ENCODE peak calls at places on chromosomes 1 and 21, in five cellular contexts. F, X, O, C and E are unnamed samples.
A peak's percentile ranks its signal among the peaks of the same experiment; 100 is the strongest.

GRCh38 chr1:109399326-109399957 is 1.7 kb upstream of the SORT1 start:
- DNase-seq in C (peak; percentile 88), F (no peak), X (peak; percentile 77), O (peak; percentile 56), E (peak; percentile 51)

GRCh38 chr1:61818992-61819391 is 76.7 kb downstream of the PATJ start:
- DNase-seq in C (no peak), F (no peak), O (no peak), X (no peak), E (no peak)

GRCh38 chr1:226821719-226822085 is 48.7 kb upstream of the PSEN2 start:
- DNase-seq in X (no peak), F (no peak), C (no peak), O (no peak), E (peak; percentile 40)

GRCh38 chr1:35726814-35727433 is 8.2 kb upstream of the C1orf216 start:
- DNase-seq in X (peak; percentile 87), C (peak; percentile 61), F (peak; percentile 46), O (peak; percentile 48), E (peak; percentile 71)

GRCh38 chr1:228420968-228421826 is 4.5 kb upstream of the TRIM17 start:
- DNase-seq in C (peak; percentile 39), X (no peak), O (no peak), F (peak; percentile 52), E (no peak)

GRCh38 chr1:154546264-154547043 is 12.0 kb downstream of the UBE2Q1 start:
- DNase-seq in C (peak; percentile 82), X (peak; percentile 88), O (peak; percentile 70), F (peak; percentile 66), E (peak; percentile 82)

GRCh38 chr21:39348355-39349210 is at the start of gene HMGN1:
- DNase-seq in F (peak; percentile 83), C (peak; percentile 67), X (peak; percentile 93), O (peak; percentile 94), E (peak; percentile 95)

GRCh38 chr1:163275222-163275621 is 46.5 kb upstream of the NUF2 start:
- DNase-seq in F (no peak), C (no peak), X (no peak), O (no peak), E (peak; percentile 21)

GRCh38 chr1:155008015-155008941 is 5.7 kb downstream of the ZBTB7B start:
- DNase-seq in O (no peak), C (no peak), X (peak; percentile 56), F (no peak), E (no peak)

GRCh38 chr1:241810769-241811402 is 37.1 kb upstream of the EXO1 start:
- DNase-seq in X (no peak), F (no peak), O (no peak), C (no peak), E (no peak)

GRCh38 chr1:14137411-14138134 is 437.6 kb downstream of the PRDM2 start:
- DNase-seq in X (no peak), F (no peak), C (peak; percentile 56), O (peak; percentile 41), E (no peak)

GRCh38 chr1:61255324-61255703 is 173.0 kb downstream of the NFIA start:
- DNase-seq in C (no peak), F (no peak), O (no peak), X (no peak), E (no peak)

GRCh38 chr21:38140192-38140905 is 116.4 kb upstream of the KCNJ15 start:
- DNase-seq in O (no peak), X (no peak), F (no peak), C (peak; percentile 30), E (peak; percentile 72)

GRCh38 chr1:19312782-19313635 is 883 bp downstream of the SLC66A1 start:
- DNase-seq in O (peak; percentile 9), F (no peak), X (no peak), C (no peak), E (no peak)

GRCh38 chr1:223332997-223333396 is 31.0 kb downstream of the SUSD4 start:
- DNase-seq in C (no peak), X (no peak), O (no peak), F (no peak), E (no peak)

GRCh38 chr1:68173283-68174172 is 58.8 kb downstream of the WLS start:
- DNase-seq in X (no peak), C (peak; percentile 59), O (peak; percentile 55), F (no peak), E (peak; percentile 60)

GRCh38 chr1:218355269-218355668 is 10.1 kb downstream of the TGFB2 start:
- DNase-seq in F (no peak), C (no peak), X (no peak), O (no peak), E (no peak)
- H3K9me2 ChIP-seq in F (no peaks in the 10 kb centered on the region), C (no peaks in the 10 kb centered on the region), X (no peaks in the 10 kb centered on the region), O (no peaks in the 10 kb centered on the region), E (no peaks in the 10 kb centered on the region)

DNA sequence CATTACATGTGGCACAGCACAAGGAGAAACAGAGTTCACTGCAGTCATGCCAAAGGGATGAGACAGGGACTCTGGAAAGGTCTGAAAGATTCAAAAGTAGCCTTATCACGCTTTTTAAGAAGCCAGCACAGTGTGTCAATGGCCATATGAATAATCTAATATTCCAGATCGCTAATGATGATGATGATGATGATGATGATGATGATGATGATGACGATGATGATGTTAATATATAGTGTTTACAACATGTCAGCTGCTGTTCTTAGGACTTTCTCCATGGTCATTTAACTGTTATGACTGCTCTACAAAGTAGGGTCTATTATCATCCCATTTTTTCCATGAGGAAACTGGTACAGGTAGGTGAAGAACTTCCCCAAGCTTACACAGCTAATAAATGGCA is 64.4 kb downstream of the NTMT2 start:
- DNase-seq in C (no peak), X (no peak), O (no peak), F (no peak), E (no peak)
- H2AFZ ChIP-seq in C (no peak overlapping the region), X (no peak overlapping the region), O (no peak overlapping the region), F (no peak overlapping the region), E (no peak overlapping the region)

GRCh38 chr1:40930174-40930573 is 49.3 kb upstream of the CTPS1 start:
- DNase-seq in F (no peak), C (no peak), O (no peak), X (no peak), E (no peak)
- H3K9me2 ChIP-seq in F (no peaks in the 10 kb centered on the region), C (no peaks in the 10 kb centered on the region), O (no peaks in the 10 kb centered on the region), X (no peaks in the 10 kb centered on the region), E (no peaks in the 10 kb centered on the region)

GRCh38 chr1:22975694-22976093 is 3.0 kb upstream of the LACTBL1 start:
- DNase-seq in X (no peak), F (no peak), O (no peak), C (peak; percentile 39), E (peak; percentile 57)

GRCh38 chr1:22978299-22978698 is 5.6 kb upstream of the LACTBL1 start:
- DNase-seq in C (peak; percentile 79), O (no peak), F (no peak), X (no peak), E (peak; percentile 37)

GRCh38 chr1:22972760-22973159 is at the start of gene LACTBL1:
- DNase-seq in O (no peak), X (no peak), C (no peak), F (no peak), E (no peak)

GRCh38 chr1:22976461-22977243 is 4.0 kb upstream of the LACTBL1 start:
- DNase-seq in C (peak; percentile 89), X (peak; percentile 94), F (peak; percentile 74), O (peak; percentile 60), E (peak; percentile 94)

GRCh38 chr1:22976127-22976460 is 3.4 kb upstream of the LACTBL1 start:
- DNase-seq in X (no peak), F (no peak), C (no peak), O (no peak), E (no peak)
- H2AFZ ChIP-seq in X (peak overlapping the region; percentile 73), F (peak overlapping the region; percentile 76), C (peak overlapping the region; percentile 79), O (peak overlapping the region; percentile 21), E (peak overlapping the region; percentile 89)

GRCh38 chr1:54489627-54490240 is 58.3 kb upstream of the ACOT11 start:
- DNase-seq in O (no peak), C (no peak), F (no peak), X (no peak), E (no peak)
- H3K9me2 ChIP-seq in O (no peaks in the 10 kb centered on the region), C (no peaks in the 10 kb centered on the region), F (no peaks in the 10 kb centered on the region), X (no peaks in the 10 kb centered on the region), E (no peaks in the 10 kb centered on the region)

GRCh38 chr1:79186260-79186659 is 179.7 kb upstream of the ADGRL4 start:
- DNase-seq in C (no peak), F (no peak), O (no peak), X (no peak), E (no peak)
- H2AFZ ChIP-seq in C (no peak overlapping the region), F (no peak overlapping the region), O (no peak overlapping the region), X (no peak overlapping the region), E (no peak overlapping the region)

DNA sequence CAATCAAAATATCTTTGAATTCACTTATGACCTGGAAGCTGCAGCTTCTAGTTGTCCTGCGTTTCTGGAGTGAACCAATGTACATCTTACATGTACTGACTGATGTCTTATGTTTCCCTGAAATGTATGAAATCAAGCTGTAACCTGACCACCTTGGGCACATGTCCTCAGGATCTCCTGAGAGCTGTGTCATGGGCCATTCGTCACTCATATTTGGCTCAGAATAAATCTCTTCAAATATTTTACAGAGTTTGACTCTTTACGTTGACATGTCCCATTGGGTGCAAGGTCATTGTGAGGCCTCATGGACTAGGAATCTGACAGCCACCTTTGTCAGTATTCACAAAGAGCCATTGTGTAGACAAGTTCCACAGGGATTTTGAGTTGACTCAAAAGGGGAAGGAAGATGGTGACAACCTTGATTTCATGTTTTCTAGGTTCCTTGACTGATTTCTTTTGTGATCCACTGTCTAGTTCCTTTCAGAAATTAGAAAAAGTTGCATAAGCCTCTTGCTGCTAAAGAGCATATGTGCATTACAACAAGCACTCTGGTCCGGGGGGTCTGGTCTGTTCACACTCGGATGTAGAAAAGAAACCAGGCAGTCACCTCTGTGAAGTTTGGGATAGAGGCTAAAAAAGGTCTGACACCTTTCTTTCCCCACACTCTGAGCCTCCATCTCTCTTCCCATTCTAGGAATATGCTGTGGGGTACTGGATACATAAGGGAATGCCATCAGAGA is 10.7 kb downstream of the CHI3L2 start:
- DNase-seq in C (no peak), O (no peak), F (no peak), X (no peak), E (no peak)
- H3K9me2 ChIP-seq in C (no peaks in the 10 kb centered on the region), O (no peaks in the 10 kb centered on the region), F (no peaks in the 10 kb centered on the region), X (peaks cover 47% of the 10 kb centered on the region), E (no peaks in the 10 kb centered on the region)

DNA sequence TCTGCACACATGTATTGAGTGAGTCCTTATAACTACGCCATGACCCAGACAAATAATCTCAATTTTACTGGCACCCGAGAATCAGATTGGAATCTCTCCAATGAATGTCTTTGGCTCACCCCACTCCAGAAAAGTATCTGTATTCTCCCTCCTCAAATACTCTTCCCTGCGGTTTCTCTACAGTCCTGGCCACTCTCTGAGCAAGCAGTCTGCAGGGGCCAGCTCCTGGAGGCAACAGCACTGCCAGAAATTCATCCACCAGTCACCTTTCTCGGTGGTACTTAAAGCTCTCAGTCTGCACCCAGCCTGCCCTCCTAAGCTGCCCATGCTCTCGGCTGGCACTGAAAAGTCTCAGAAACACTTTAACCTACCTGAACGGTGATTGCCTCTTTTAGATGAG is 16.1 kb upstream of the LYST start:
- DNase-seq in F (no peak), O (no peak), X (no peak), C (no peak), E (peak; percentile 35)
- H2AFZ ChIP-seq in F (peak overlapping the region; percentile 76), O (no peak overlapping the region), X (no peak overlapping the region), C (peak overlapping the region; percentile 25), E (peak overlapping the region; percentile 29)